ENCODE peak calls at places on chromosomes 4 and X, in nine cellular contexts. One of them, this sample, is unnamed.

GRCh38 chr4:151676301-151676700 is 84.5 kb downstream of the GATB start:
- DNase-seq in NCI-H460: no peak
- DNase-seq in choroid plexus epithelial cell: peak; percentile 79
- DNase-seq in fibroblast of villous mesenchyme: peak; percentile 58
- DNase-seq in activated CD4-positive, CD25-positive, alpha-beta regulatory T cell: no peak
- DNase-seq in activated CD4-positive, alpha-beta T cell treated with anti-CD3 and anti-CD28 coated beads for 4 hours: no peak
- DNase-seq in endothelial cell: no peak
- DNase-seq in dorsolateral prefrontal cortex: peak; percentile 49
- DNase-seq in WTC11: no peak
- DNase-seq in this sample: no peak

GRCh38 chr4:83237591-83237990 is 47.0 kb downstream of the COQ2 start:
- DNase-seq in NCI-H460: no peak
- DNase-seq in choroid plexus epithelial cell: no peak
- DNase-seq in fibroblast of villous mesenchyme: no peak
- DNase-seq in activated CD4-positive, CD25-positive, alpha-beta regulatory T cell: no peak
- DNase-seq in activated CD4-positive, alpha-beta T cell treated with anti-CD3 and anti-CD28 coated beads for 4 hours: no peak
- DNase-seq in endothelial cell: no peak
- DNase-seq in dorsolateral prefrontal cortex: no peak
- DNase-seq in WTC11: no peak
- DNase-seq in this sample: no peak

GRCh38 chr4:183765121-183765990 is 106.3 kb downstream of the TRAPPC11 start:
- DNase-seq in NCI-H460: no peak
- DNase-seq in choroid plexus epithelial cell: no peak
- DNase-seq in fibroblast of villous mesenchyme: no peak
- DNase-seq in activated CD4-positive, CD25-positive, alpha-beta regulatory T cell: no peak
- DNase-seq in activated CD4-positive, alpha-beta T cell treated with anti-CD3 and anti-CD28 coated beads for 4 hours: no peak
- DNase-seq in endothelial cell: no peak
- DNase-seq in dorsolateral prefrontal cortex: no peak
- DNase-seq in WTC11: no peak
- DNase-seq in this sample: no peak

GRCh38 chr4:54971474-54971950 is 153.9 kb downstream of the KDR start:
- DNase-seq in NCI-H460: peak; percentile 37
- DNase-seq in choroid plexus epithelial cell: peak; percentile 77
- DNase-seq in fibroblast of villous mesenchyme: peak; percentile 59
- DNase-seq in activated CD4-positive, CD25-positive, alpha-beta regulatory T cell: no peak
- DNase-seq in activated CD4-positive, alpha-beta T cell treated with anti-CD3 and anti-CD28 coated beads for 4 hours: no peak
- DNase-seq in endothelial cell: peak; percentile 38
- DNase-seq in dorsolateral prefrontal cortex: no peak
- DNase-seq in WTC11: no peak
- DNase-seq in this sample: peak; percentile 29

GRCh38 chrX:25726539-25726938 is 411.6 kb upstream of the MAGEB18 start:
- DNase-seq in NCI-H460: peak; percentile 4
- DNase-seq in choroid plexus epithelial cell: no peak
- DNase-seq in fibroblast of villous mesenchyme: no peak
- DNase-seq in activated CD4-positive, CD25-positive, alpha-beta regulatory T cell: no peak
- DNase-seq in activated CD4-positive, alpha-beta T cell treated with anti-CD3 and anti-CD28 coated beads for 4 hours: no peak
- DNase-seq in endothelial cell: no peak
- DNase-seq in dorsolateral prefrontal cortex: no peak
- DNase-seq in WTC11: no peak
- DNase-seq in this sample: no peak

GRCh38 chr4:128862608-128863313 is 53.3 kb downstream of the JADE1 start:
- DNase-seq in NCI-H460: no peak
- DNase-seq in choroid plexus epithelial cell: peak; percentile 23
- DNase-seq in fibroblast of villous mesenchyme: no peak
- DNase-seq in activated CD4-positive, CD25-positive, alpha-beta regulatory T cell: no peak
- DNase-seq in activated CD4-positive, alpha-beta T cell treated with anti-CD3 and anti-CD28 coated beads for 4 hours: peak; percentile 56
- DNase-seq in endothelial cell: peak; percentile 26
- DNase-seq in dorsolateral prefrontal cortex: peak; percentile 41
- DNase-seq in WTC11: no peak
- DNase-seq in this sample: no peak

GRCh38 chr4:146495277-146495676 is 26.5 kb downstream of the SLC10A7 start:
- DNase-seq in NCI-H460: no peak
- DNase-seq in choroid plexus epithelial cell: peak; percentile 56
- DNase-seq in fibroblast of villous mesenchyme: peak; percentile 56
- DNase-seq in activated CD4-positive, CD25-positive, alpha-beta regulatory T cell: no peak
- DNase-seq in activated CD4-positive, alpha-beta T cell treated with anti-CD3 and anti-CD28 coated beads for 4 hours: no peak
- DNase-seq in endothelial cell: no peak
- DNase-seq in dorsolateral prefrontal cortex: no peak
- DNase-seq in WTC11: no peak
- DNase-seq in this sample: no peak

GRCh38 chrX:3743821-3744439 is 30.5 kb upstream of the PRKX start:
- DNase-seq in NCI-H460: no peak
- DNase-seq in choroid plexus epithelial cell: no peak
- DNase-seq in fibroblast of villous mesenchyme: no peak
- DNase-seq in activated CD4-positive, CD25-positive, alpha-beta regulatory T cell: peak; percentile 2
- DNase-seq in activated CD4-positive, alpha-beta T cell treated with anti-CD3 and anti-CD28 coated beads for 4 hours: peak; percentile 20
- DNase-seq in endothelial cell: no peak
- DNase-seq in dorsolateral prefrontal cortex: no peak
- DNase-seq in WTC11: no peak
- DNase-seq in this sample: no peak

GRCh38 chr4:124437853-124438495 is 274.6 kb downstream of the ANKRD50 start:
- DNase-seq in NCI-H460: no peak
- DNase-seq in choroid plexus epithelial cell: no peak
- DNase-seq in fibroblast of villous mesenchyme: peak; percentile 20
- DNase-seq in activated CD4-positive, CD25-positive, alpha-beta regulatory T cell: no peak
- DNase-seq in activated CD4-positive, alpha-beta T cell treated with anti-CD3 and anti-CD28 coated beads for 4 hours: no peak
- DNase-seq in endothelial cell: no peak
- DNase-seq in dorsolateral prefrontal cortex: no peak
- DNase-seq in WTC11: no peak
- DNase-seq in this sample: no peak

GRCh38 chr4:183532823-183533222 is 28.0 kb downstream of the ING2 start:
- DNase-seq in NCI-H460: no peak
- DNase-seq in choroid plexus epithelial cell: peak; percentile 48
- DNase-seq in fibroblast of villous mesenchyme: peak; percentile 59
- DNase-seq in activated CD4-positive, CD25-positive, alpha-beta regulatory T cell: no peak
- DNase-seq in activated CD4-positive, alpha-beta T cell treated with anti-CD3 and anti-CD28 coated beads for 4 hours: no peak
- DNase-seq in endothelial cell: no peak
- DNase-seq in dorsolateral prefrontal cortex: no peak
- DNase-seq in WTC11: no peak
- DNase-seq in this sample: no peak

GRCh38 chr4:42293967-42294822 is 103.1 kb upstream of the SHISA3 start:
- DNase-seq in NCI-H460: no peak
- DNase-seq in choroid plexus epithelial cell: no peak
- DNase-seq in fibroblast of villous mesenchyme: no peak
- DNase-seq in activated CD4-positive, CD25-positive, alpha-beta regulatory T cell: no peak
- DNase-seq in activated CD4-positive, alpha-beta T cell treated with anti-CD3 and anti-CD28 coated beads for 4 hours: no peak
- DNase-seq in endothelial cell: no peak
- DNase-seq in dorsolateral prefrontal cortex: no peak
- DNase-seq in WTC11: no peak
- DNase-seq in this sample: no peak

GRCh38 chr4:3865986-3866812 is 100.0 kb downstream of the ADRA2C start:
- DNase-seq in NCI-H460: no peak
- DNase-seq in choroid plexus epithelial cell: no peak
- DNase-seq in fibroblast of villous mesenchyme: no peak
- DNase-seq in activated CD4-positive, CD25-positive, alpha-beta regulatory T cell: no peak
- DNase-seq in activated CD4-positive, alpha-beta T cell treated with anti-CD3 and anti-CD28 coated beads for 4 hours: no peak
- DNase-seq in endothelial cell: no peak
- DNase-seq in dorsolateral prefrontal cortex: no peak
- DNase-seq in WTC11: peak; percentile 8
- DNase-seq in this sample: no peak

GRCh38 chrX:102155806-102156179 is at the start of gene BEX5:
- DNase-seq in NCI-H460: peak; percentile 68
- DNase-seq in choroid plexus epithelial cell: peak; percentile 1
- DNase-seq in fibroblast of villous mesenchyme: no peak
- DNase-seq in activated CD4-positive, CD25-positive, alpha-beta regulatory T cell: peak; percentile 5
- DNase-seq in activated CD4-positive, alpha-beta T cell treated with anti-CD3 and anti-CD28 coated beads for 4 hours: peak; percentile 49
- DNase-seq in endothelial cell: peak; percentile 52
- DNase-seq in dorsolateral prefrontal cortex: peak; percentile 47
- DNase-seq in WTC11: peak; percentile 57
- DNase-seq in this sample: peak; percentile 61

GRCh38 chrX:65985922-65986588 is 53.8 kb downstream of the VSIG4 start:
- DNase-seq in NCI-H460: peak; percentile 45
- DNase-seq in choroid plexus epithelial cell: peak; percentile 67
- DNase-seq in fibroblast of villous mesenchyme: peak; percentile 41
- DNase-seq in activated CD4-positive, CD25-positive, alpha-beta regulatory T cell: no peak
- DNase-seq in activated CD4-positive, alpha-beta T cell treated with anti-CD3 and anti-CD28 coated beads for 4 hours: peak; percentile 67
- DNase-seq in endothelial cell: peak; percentile 17
- DNase-seq in dorsolateral prefrontal cortex: no peak
- DNase-seq in WTC11: peak; percentile 13
- DNase-seq in this sample: peak; percentile 26

GRCh38 chr4:81790477-81790876 is 318.8 kb upstream of the RASGEF1B start:
- DNase-seq in NCI-H460: no peak
- DNase-seq in choroid plexus epithelial cell: no peak
- DNase-seq in fibroblast of villous mesenchyme: no peak
- DNase-seq in activated CD4-positive, CD25-positive, alpha-beta regulatory T cell: no peak
- DNase-seq in activated CD4-positive, alpha-beta T cell treated with anti-CD3 and anti-CD28 coated beads for 4 hours: no peak
- DNase-seq in endothelial cell: no peak
- DNase-seq in dorsolateral prefrontal cortex: no peak
- DNase-seq in WTC11: no peak
- DNase-seq in this sample: no peak

GRCh38 chr4:136103616-136104015 is 1428.7 kb downstream of the PCDH18 start:
- DNase-seq in NCI-H460: no peak
- DNase-seq in choroid plexus epithelial cell: peak; percentile 53
- DNase-seq in fibroblast of villous mesenchyme: no peak
- DNase-seq in activated CD4-positive, CD25-positive, alpha-beta regulatory T cell: no peak
- DNase-seq in activated CD4-positive, alpha-beta T cell treated with anti-CD3 and anti-CD28 coated beads for 4 hours: no peak
- DNase-seq in endothelial cell: no peak
- DNase-seq in dorsolateral prefrontal cortex: no peak
- DNase-seq in WTC11: no peak
- DNase-seq in this sample: no peak

GRCh38 chrX:63513825-63514574 is 162.9 kb upstream of the SPIN4 start:
- DNase-seq in NCI-H460: no peak
- DNase-seq in choroid plexus epithelial cell: peak; percentile 77
- DNase-seq in fibroblast of villous mesenchyme: peak; percentile 36
- DNase-seq in activated CD4-positive, CD25-positive, alpha-beta regulatory T cell: no peak
- DNase-seq in activated CD4-positive, alpha-beta T cell treated with anti-CD3 and anti-CD28 coated beads for 4 hours: no peak
- DNase-seq in endothelial cell: no peak
- DNase-seq in dorsolateral prefrontal cortex: no peak
- DNase-seq in WTC11: no peak
- DNase-seq in this sample: no peak

GRCh38 chr4:153934689-153935017 is 145.8 kb upstream of the SFRP2 start:
- DNase-seq in NCI-H460: no peak
- DNase-seq in choroid plexus epithelial cell: no peak
- DNase-seq in fibroblast of villous mesenchyme: peak; percentile 36
- DNase-seq in activated CD4-positive, CD25-positive, alpha-beta regulatory T cell: no peak
- DNase-seq in activated CD4-positive, alpha-beta T cell treated with anti-CD3 and anti-CD28 coated beads for 4 hours: no peak
- DNase-seq in endothelial cell: no peak
- DNase-seq in dorsolateral prefrontal cortex: no peak
- DNase-seq in WTC11: no peak
- DNase-seq in this sample: no peak

GRCh38 chrX:13899607-13900006 is 82.7 kb upstream of the GPM6B start:
- DNase-seq in NCI-H460: peak; percentile 4
- DNase-seq in choroid plexus epithelial cell: peak; percentile 72
- DNase-seq in fibroblast of villous mesenchyme: peak; percentile 34
- DNase-seq in activated CD4-positive, CD25-positive, alpha-beta regulatory T cell: no peak
- DNase-seq in activated CD4-positive, alpha-beta T cell treated with anti-CD3 and anti-CD28 coated beads for 4 hours: no peak
- DNase-seq in endothelial cell: no peak
- DNase-seq in dorsolateral prefrontal cortex: peak; percentile 31
- DNase-seq in WTC11: no peak
- DNase-seq in this sample: no peak

GRCh38 chr4:102693266-102693850 is 67.4 kb downstream of the MANBA start:
- DNase-seq in NCI-H460: no peak
- DNase-seq in choroid plexus epithelial cell: no peak
- DNase-seq in fibroblast of villous mesenchyme: no peak
- DNase-seq in activated CD4-positive, CD25-positive, alpha-beta regulatory T cell: no peak
- DNase-seq in activated CD4-positive, alpha-beta T cell treated with anti-CD3 and anti-CD28 coated beads for 4 hours: no peak
- DNase-seq in endothelial cell: no peak
- DNase-seq in dorsolateral prefrontal cortex: no peak
- DNase-seq in WTC11: no peak
- DNase-seq in this sample: no peak

GRCh38 chr4:159021597-159022385 is 81.1 kb upstream of the RAPGEF2 start:
- DNase-seq in NCI-H460: no peak
- DNase-seq in choroid plexus epithelial cell: no peak
- DNase-seq in fibroblast of villous mesenchyme: no peak
- DNase-seq in activated CD4-positive, CD25-positive, alpha-beta regulatory T cell: no peak
- DNase-seq in activated CD4-positive, alpha-beta T cell treated with anti-CD3 and anti-CD28 coated beads for 4 hours: no peak
- DNase-seq in endothelial cell: no peak
- DNase-seq in dorsolateral prefrontal cortex: no peak
- DNase-seq in WTC11: no peak
- DNase-seq in this sample: no peak

GRCh38 chr4:39685990-39686389 is 11.9 kb upstream of the UBE2K start:
- DNase-seq in NCI-H460: no peak
- DNase-seq in choroid plexus epithelial cell: no peak
- DNase-seq in fibroblast of villous mesenchyme: no peak
- DNase-seq in activated CD4-positive, CD25-positive, alpha-beta regulatory T cell: no peak
- DNase-seq in activated CD4-positive, alpha-beta T cell treated with anti-CD3 and anti-CD28 coated beads for 4 hours: no peak
- DNase-seq in endothelial cell: no peak
- DNase-seq in dorsolateral prefrontal cortex: no peak
- DNase-seq in WTC11: no peak
- DNase-seq in this sample: no peak

GRCh38 chrX:20571611-20572010 is 304.9 kb upstream of the RPS6KA3 start:
- DNase-seq in NCI-H460: no peak
- DNase-seq in choroid plexus epithelial cell: peak; percentile 10
- DNase-seq in fibroblast of villous mesenchyme: peak; percentile 5
- DNase-seq in activated CD4-positive, CD25-positive, alpha-beta regulatory T cell: no peak
- DNase-seq in activated CD4-positive, alpha-beta T cell treated with anti-CD3 and anti-CD28 coated beads for 4 hours: no peak
- DNase-seq in endothelial cell: no peak
- DNase-seq in dorsolateral prefrontal cortex: no peak
- DNase-seq in WTC11: no peak
- DNase-seq in this sample: no peak

GRCh38 chrX:1264556-1264955 is 4.1 kb upstream of the CSF2RA start:
- DNase-seq in NCI-H460: no peak
- DNase-seq in choroid plexus epithelial cell: no peak
- DNase-seq in fibroblast of villous mesenchyme: no peak
- DNase-seq in activated CD4-positive, CD25-positive, alpha-beta regulatory T cell: no peak
- DNase-seq in activated CD4-positive, alpha-beta T cell treated with anti-CD3 and anti-CD28 coated beads for 4 hours: no peak
- DNase-seq in endothelial cell: no peak
- DNase-seq in dorsolateral prefrontal cortex: no peak
- DNase-seq in WTC11: no peak
- DNase-seq in this sample: no peak

GRCh38 chr4:78032446-78032845 is 24.7 kb upstream of the FRAS1 start:
- DNase-seq in NCI-H460: no peak
- DNase-seq in choroid plexus epithelial cell: no peak
- DNase-seq in fibroblast of villous mesenchyme: no peak
- DNase-seq in activated CD4-positive, CD25-positive, alpha-beta regulatory T cell: no peak
- DNase-seq in activated CD4-positive, alpha-beta T cell treated with anti-CD3 and anti-CD28 coated beads for 4 hours: no peak
- DNase-seq in endothelial cell: no peak
- DNase-seq in dorsolateral prefrontal cortex: no peak
- DNase-seq in WTC11: no peak
- DNase-seq in this sample: no peak

GRCh38 chrX:102746134-102746584 is 25.6 kb downstream of the GPRASP3 start:
- DNase-seq in NCI-H460: no peak
- DNase-seq in choroid plexus epithelial cell: peak; percentile 22
- DNase-seq in fibroblast of villous mesenchyme: peak; percentile 11
- DNase-seq in activated CD4-positive, CD25-positive, alpha-beta regulatory T cell: peak; percentile 0
- DNase-seq in activated CD4-positive, alpha-beta T cell treated with anti-CD3 and anti-CD28 coated beads for 4 hours: peak; percentile 9
- DNase-seq in endothelial cell: peak; percentile 45
- DNase-seq in dorsolateral prefrontal cortex: peak; percentile 8
- DNase-seq in WTC11: peak; percentile 46
- DNase-seq in this sample: no peak

GRCh38 chr4:95129036-95129435 is 371.3 kb downstream of the BMPR1B start:
- DNase-seq in NCI-H460: no peak
- DNase-seq in choroid plexus epithelial cell: peak; percentile 30
- DNase-seq in fibroblast of villous mesenchyme: no peak
- DNase-seq in activated CD4-positive, CD25-positive, alpha-beta regulatory T cell: no peak
- DNase-seq in activated CD4-positive, alpha-beta T cell treated with anti-CD3 and anti-CD28 coated beads for 4 hours: no peak
- DNase-seq in endothelial cell: no peak
- DNase-seq in dorsolateral prefrontal cortex: no peak
- DNase-seq in WTC11: no peak
- DNase-seq in this sample: no peak

GRCh38 chrX:134396174-134396573 is 63.8 kb upstream of the HPRT1 start:
- DNase-seq in NCI-H460: peak; percentile 21
- DNase-seq in choroid plexus epithelial cell: peak; percentile 29
- DNase-seq in fibroblast of villous mesenchyme: peak; percentile 19
- DNase-seq in activated CD4-positive, CD25-positive, alpha-beta regulatory T cell: no peak
- DNase-seq in activated CD4-positive, alpha-beta T cell treated with anti-CD3 and anti-CD28 coated beads for 4 hours: no peak
- DNase-seq in endothelial cell: no peak
- DNase-seq in dorsolateral prefrontal cortex: no peak
- DNase-seq in WTC11: no peak
- DNase-seq in this sample: no peak

GRCh38 chr4:154626793-154627484 is 14.5 kb upstream of the FGG start:
- DNase-seq in NCI-H460: peak; percentile 56
- DNase-seq in choroid plexus epithelial cell: peak; percentile 51
- DNase-seq in fibroblast of villous mesenchyme: peak; percentile 28
- DNase-seq in activated CD4-positive, CD25-positive, alpha-beta regulatory T cell: peak; percentile 1
- DNase-seq in activated CD4-positive, alpha-beta T cell treated with anti-CD3 and anti-CD28 coated beads for 4 hours: peak; percentile 21
- DNase-seq in endothelial cell: peak; percentile 87
- DNase-seq in dorsolateral prefrontal cortex: peak; percentile 21
- DNase-seq in WTC11: peak; percentile 84
- DNase-seq in this sample: peak; percentile 62

This sample was measured in neuronal stem cell.